ENCODE peak calls at places on chromosomes 2 and 18, in nine cellular contexts. One of them, this sample, is unnamed.

GRCh38 chr2:240964854-240965295 is 33.5 kb upstream of the SNED1 start:
- DNase-seq in aorta: peak
- DNase-seq in HuH-7.5: no peak
- DNase-seq in kidney tubule cell: no peak
- DNase-seq in nephron progenitor cell: no peak
- DNase-seq in heart left ventricle: peak
- DNase-seq in lower lobe of right lung: peak
- DNase-seq in stimulated activated CD8-positive, alpha-beta memory T cell treated with anti-CD3 and anti-CD28 coated beads, Interleukin-4, amount 100 ng/mL, for 48 hours: no peak
- DNase-seq in EL: no peak
- DNase-seq in this sample: no peak

GRCh38 chr2:23445450-23445868 is 60.5 kb downstream of the KLHL29 start:
- DNase-seq in aorta: no peak
- DNase-seq in HuH-7.5: no peak
- DNase-seq in kidney tubule cell: peak
- DNase-seq in nephron progenitor cell: no peak
- DNase-seq in heart left ventricle: no peak
- DNase-seq in lower lobe of right lung: no peak
- DNase-seq in stimulated activated CD8-positive, alpha-beta memory T cell treated with anti-CD3 and anti-CD28 coated beads, Interleukin-4, amount 100 ng/mL, for 48 hours: peak
- DNase-seq in EL: peak
- DNase-seq in this sample: no peak

GRCh38 chr18:49212819-49213218 is 247.6 kb downstream of the DYM start:
- DNase-seq in aorta: no peak
- DNase-seq in HuH-7.5: no peak
- DNase-seq in kidney tubule cell: no peak
- DNase-seq in nephron progenitor cell: no peak
- DNase-seq in heart left ventricle: no peak
- DNase-seq in lower lobe of right lung: no peak
- DNase-seq in stimulated activated CD8-positive, alpha-beta memory T cell treated with anti-CD3 and anti-CD28 coated beads, Interleukin-4, amount 100 ng/mL, for 48 hours: no peak
- DNase-seq in EL: peak
- DNase-seq in this sample: no peak

GRCh38 chr2:100114011-100114433 is 28.4 kb downstream of the AFF3 start:
- DNase-seq in aorta: no peak
- DNase-seq in HuH-7.5: no peak
- DNase-seq in kidney tubule cell: no peak
- DNase-seq in nephron progenitor cell: no peak
- DNase-seq in heart left ventricle: no peak
- DNase-seq in lower lobe of right lung: no peak
- DNase-seq in stimulated activated CD8-positive, alpha-beta memory T cell treated with anti-CD3 and anti-CD28 coated beads, Interleukin-4, amount 100 ng/mL, for 48 hours: no peak
- DNase-seq in EL: no peak
- DNase-seq in this sample: no peak

GRCh38 chr18:11975721-11976120 is 5.6 kb upstream of the IMPA2 start:
- DNase-seq in aorta: no peak
- DNase-seq in HuH-7.5: no peak
- DNase-seq in kidney tubule cell: no peak
- DNase-seq in nephron progenitor cell: no peak
- DNase-seq in heart left ventricle: no peak
- DNase-seq in lower lobe of right lung: no peak
- DNase-seq in stimulated activated CD8-positive, alpha-beta memory T cell treated with anti-CD3 and anti-CD28 coated beads, Interleukin-4, amount 100 ng/mL, for 48 hours: no peak
- DNase-seq in EL: no peak
- DNase-seq in this sample: no peak

GRCh38 chr2:19785432-19785831 is 116.4 kb downstream of the TTC32 start:
- DNase-seq in aorta: no peak
- DNase-seq in HuH-7.5: no peak
- DNase-seq in kidney tubule cell: no peak
- DNase-seq in nephron progenitor cell: no peak
- DNase-seq in heart left ventricle: no peak
- DNase-seq in lower lobe of right lung: no peak
- DNase-seq in stimulated activated CD8-positive, alpha-beta memory T cell treated with anti-CD3 and anti-CD28 coated beads, Interleukin-4, amount 100 ng/mL, for 48 hours: no peak
- DNase-seq in EL: peak
- DNase-seq in this sample: no peak

GRCh38 chr2:7835693-7836680 is 845.9 kb upstream of the ID2 start:
- DNase-seq in aorta: no peak
- DNase-seq in HuH-7.5: no peak
- DNase-seq in kidney tubule cell: peak
- DNase-seq in nephron progenitor cell: peak
- DNase-seq in heart left ventricle: no peak
- DNase-seq in lower lobe of right lung: no peak
- DNase-seq in stimulated activated CD8-positive, alpha-beta memory T cell treated with anti-CD3 and anti-CD28 coated beads, Interleukin-4, amount 100 ng/mL, for 48 hours: no peak
- DNase-seq in EL: no peak
- DNase-seq in this sample: no peak

GRCh38 chr18:36798738-36799473 is 29.9 kb downstream of the TPGS2 start:
- DNase-seq in aorta: no peak
- DNase-seq in HuH-7.5: no peak
- DNase-seq in kidney tubule cell: no peak
- DNase-seq in nephron progenitor cell: no peak
- DNase-seq in heart left ventricle: no peak
- DNase-seq in lower lobe of right lung: no peak
- DNase-seq in stimulated activated CD8-positive, alpha-beta memory T cell treated with anti-CD3 and anti-CD28 coated beads, Interleukin-4, amount 100 ng/mL, for 48 hours: no peak
- DNase-seq in EL: no peak
- DNase-seq in this sample: no peak

This sample was measured in RCC 7860.